ENCODE peak calls at places on chromosomes 11 and 22, in six cellular contexts. One of them, this sample, is unnamed.
A peak's percentile ranks its signal among the peaks of the same experiment; 100 is the strongest.

GRCh38 chr11:95931916-95932315 is 8.0 kb upstream of the MTMR2 start:
- DNase-seq in A549: no peak
- DNase-seq in HEK293T: no peak
- DNase-seq in HepG2: no peak
- DNase-seq in IMR-90: no peak
- DNase-seq in GM12878: no peak
- DNase-seq in this sample: no peak

GRCh38 chr11:116122697-116123472 is 618.7 kb upstream of the CADM1 start:
- DNase-seq in A549: no peak
- DNase-seq in HEK293T: no peak
- DNase-seq in HepG2: no peak
- DNase-seq in IMR-90: no peak
- DNase-seq in GM12878: no peak
- DNase-seq in this sample: no peak

GRCh38 chr11:79678780-79679468 is 238.1 kb upstream of the TENM4 start:
- DNase-seq in A549: no peak
- DNase-seq in HEK293T: no peak
- DNase-seq in HepG2: no peak
- DNase-seq in IMR-90: no peak
- DNase-seq in GM12878: no peak
- DNase-seq in this sample: no peak

GRCh38 chr11:101306721-101307120 is 177.1 kb upstream of the PGR start:
- DNase-seq in A549: no peak
- DNase-seq in HEK293T: no peak
- DNase-seq in HepG2: no peak
- DNase-seq in IMR-90: no peak
- DNase-seq in GM12878: no peak
- DNase-seq in this sample: no peak

GRCh38 chr22:20635227-20635591 is 127.8 kb downstream of the MED15 start:
- DNase-seq in A549: no peak
- DNase-seq in HEK293T: no peak
- DNase-seq in HepG2: no peak
- DNase-seq in IMR-90: no peak
- DNase-seq in GM12878: no peak
- DNase-seq in this sample: no peak

GRCh38 chr11:1276866-1277615 is 32.4 kb downstream of the TOLLIP start:
- DNase-seq in A549: no peak
- DNase-seq in HEK293T: no peak
- DNase-seq in HepG2: no peak
- DNase-seq in IMR-90: no peak
- DNase-seq in GM12878: no peak
- DNase-seq in this sample: no peak

GRCh38 chr11:33665666-33666065 is 35.0 kb downstream of the C11orf91 start:
- DNase-seq in A549: no peak
- DNase-seq in HEK293T: no peak
- DNase-seq in HepG2: no peak
- DNase-seq in IMR-90: no peak
- DNase-seq in GM12878: no peak
- DNase-seq in this sample: no peak

GRCh38 chr22:50504245-50505211 is 3.0 kb downstream of the LMF2 start:
- DNase-seq in A549: no peak
- DNase-seq in HEK293T: no peak
- DNase-seq in HepG2: no peak
- DNase-seq in IMR-90: no peak
- DNase-seq in GM12878: no peak
- DNase-seq in this sample: no peak

GRCh38 chr22:31490496-31490925 is 869 bp upstream of the EIF4ENIF1 start:
- DNase-seq in A549: peak; percentile 37
- DNase-seq in HEK293T: peak; percentile 60
- DNase-seq in HepG2: peak; percentile 77
- DNase-seq in IMR-90: peak; percentile 79
- DNase-seq in GM12878: peak; percentile 97
- DNase-seq in this sample: peak; percentile 15

GRCh38 chr22:48536691-48537591 is 1290.7 kb downstream of the BRD1 start:
- DNase-seq in A549: no peak
- DNase-seq in HEK293T: no peak
- DNase-seq in HepG2: no peak
- DNase-seq in IMR-90: no peak
- DNase-seq in GM12878: no peak
- DNase-seq in this sample: no peak

GRCh38 chr11:68505596-68505995 is 45.0 kb downstream of the PPP6R3 start:
- DNase-seq in A549: no peak
- DNase-seq in HEK293T: no peak
- DNase-seq in HepG2: no peak
- DNase-seq in IMR-90: peak; percentile 42
- DNase-seq in GM12878: no peak
- DNase-seq in this sample: no peak

GRCh38 chr22:22368516-22368915 is 123.9 kb downstream of the VPREB1 start:
- DNase-seq in A549: no peak
- DNase-seq in HEK293T: no peak
- DNase-seq in HepG2: no peak
- DNase-seq in IMR-90: no peak
- DNase-seq in GM12878: no peak
- DNase-seq in this sample: no peak

GRCh38 chr11:74672956-74673895 is 58.0 kb downstream of the CHRDL2 start:
- DNase-seq in A549: peak; percentile 86
- DNase-seq in HEK293T: no peak
- DNase-seq in HepG2: no peak
- DNase-seq in IMR-90: peak; percentile 100
- DNase-seq in GM12878: no peak
- DNase-seq in this sample: peak; percentile 32

GRCh38 chr11:69511358-69512015 is 30.0 kb downstream of the LINC01488 start:
- DNase-seq in A549: no peak
- DNase-seq in HEK293T: no peak
- DNase-seq in HepG2: no peak
- DNase-seq in IMR-90: no peak
- DNase-seq in GM12878: no peak
- DNase-seq in this sample: no peak

GRCh38 chr11:76589945-76590630 is 80.5 kb downstream of the LRRC32 start:
- DNase-seq in A549: no peak
- DNase-seq in HEK293T: no peak
- DNase-seq in HepG2: no peak
- DNase-seq in IMR-90: no peak
- DNase-seq in GM12878: no peak
- DNase-seq in this sample: no peak

GRCh38 chr11:88179966-88180629 is 4.9 kb upstream of the RAB38 start:
- DNase-seq in A549: no peak
- DNase-seq in HEK293T: no peak
- DNase-seq in HepG2: no peak
- DNase-seq in IMR-90: peak; percentile 13
- DNase-seq in GM12878: no peak
- DNase-seq in this sample: no peak

GRCh38 chr11:15148181-15148580 is 33.5 kb downstream of the INSC start:
- DNase-seq in A549: no peak
- DNase-seq in HEK293T: no peak
- DNase-seq in HepG2: no peak
- DNase-seq in IMR-90: peak; percentile 56
- DNase-seq in GM12878: no peak
- DNase-seq in this sample: no peak

GRCh38 chr11:130042093-130042591 is 27.6 kb upstream of the APLP2 start:
- DNase-seq in A549: peak; percentile 38
- DNase-seq in HEK293T: no peak
- DNase-seq in HepG2: peak; percentile 85
- DNase-seq in IMR-90: peak; percentile 99
- DNase-seq in GM12878: no peak
- DNase-seq in this sample: peak; percentile 62

GRCh38 chr22:37213218-37213855 is 1.1 kb upstream of the SSTR3 start:
- DNase-seq in A549: no peak
- DNase-seq in HEK293T: no peak
- DNase-seq in HepG2: no peak
- DNase-seq in IMR-90: no peak
- DNase-seq in GM12878: no peak
- DNase-seq in this sample: no peak

GRCh38 chr11:3222003-3222855 is 3.6 kb upstream of the MRGPRG start:
- DNase-seq in A549: no peak
- DNase-seq in HEK293T: no peak
- DNase-seq in HepG2: no peak
- DNase-seq in IMR-90: no peak
- DNase-seq in GM12878: no peak
- DNase-seq in this sample: no peak

GRCh38 chr11:47130541-47130940 is 46.1 kb downstream of the ARFGAP2 start:
- DNase-seq in A549: no peak
- DNase-seq in HEK293T: no peak
- DNase-seq in HepG2: no peak
- DNase-seq in IMR-90: no peak
- DNase-seq in GM12878: no peak
- DNase-seq in this sample: no peak

GRCh38 chr11:57713849-57714248 is 1.5 kb downstream of the TMX2 start:
- DNase-seq in A549: no peak
- DNase-seq in HEK293T: no peak
- DNase-seq in HepG2: no peak
- DNase-seq in IMR-90: no peak
- DNase-seq in GM12878: no peak
- DNase-seq in this sample: no peak

GRCh38 chr11:35017528-35018342 is 101.3 kb downstream of the PDHX start:
- DNase-seq in A549: no peak
- DNase-seq in HEK293T: no peak
- DNase-seq in HepG2: peak; percentile 20
- DNase-seq in IMR-90: peak; percentile 34
- DNase-seq in GM12878: no peak
- DNase-seq in this sample: no peak

GRCh38 chr22:25878933-25879332 is 136.9 kb downstream of the MYO18B start:
- DNase-seq in A549: no peak
- DNase-seq in HEK293T: no peak
- DNase-seq in HepG2: no peak
- DNase-seq in IMR-90: no peak
- DNase-seq in GM12878: no peak
- DNase-seq in this sample: no peak

GRCh38 chr11:33207408-33207985 is 46.2 kb upstream of the CSTF3 start:
- DNase-seq in A549: no peak
- DNase-seq in HEK293T: no peak
- DNase-seq in HepG2: no peak
- DNase-seq in IMR-90: peak; percentile 27
- DNase-seq in GM12878: no peak
- DNase-seq in this sample: peak; percentile 54

GRCh38 chr11:102177974-102178631 is 67.9 kb downstream of the YAP1 start:
- DNase-seq in A549: peak; percentile 85
- DNase-seq in HEK293T: no peak
- DNase-seq in HepG2: peak; percentile 85
- DNase-seq in IMR-90: peak; percentile 94
- DNase-seq in GM12878: no peak
- DNase-seq in this sample: no peak

GRCh38 chr22:30733081-30733680 is 38.5 kb downstream of the OSBP2 start:
- DNase-seq in A549: no peak
- DNase-seq in HEK293T: no peak
- DNase-seq in HepG2: no peak
- DNase-seq in IMR-90: peak; percentile 75
- DNase-seq in GM12878: no peak
- DNase-seq in this sample: no peak

GRCh38 chr22:19463491-19464469 is 15.2 kb downstream of the UFD1 start:
- DNase-seq in A549: no peak
- DNase-seq in HEK293T: no peak
- DNase-seq in HepG2: no peak
- DNase-seq in IMR-90: peak; percentile 82
- DNase-seq in GM12878: no peak
- DNase-seq in this sample: no peak
- TF ChIP-seq BHLHE40 in A549: no peak
- TF ChIP-seq BHLHE40 in HEK293T: no peak
- TF ChIP-seq BHLHE40 in HepG2: no peak
- TF ChIP-seq BHLHE40 in IMR-90: no peak
- TF ChIP-seq BHLHE40 in GM12878: no peak
- TF ChIP-seq BHLHE40 in this sample: no peak

GRCh38 chr11:60971520-60971919 is at the start of gene CD6:
- DNase-seq in A549: no peak
- DNase-seq in HEK293T: no peak
- DNase-seq in HepG2: no peak
- DNase-seq in IMR-90: no peak
- DNase-seq in GM12878: no peak
- DNase-seq in this sample: no peak
- TF ChIP-seq BHLHE40 in A549: no peak
- TF ChIP-seq BHLHE40 in HEK293T: no peak
- TF ChIP-seq BHLHE40 in HepG2: no peak
- TF ChIP-seq BHLHE40 in IMR-90: no peak
- TF ChIP-seq BHLHE40 in GM12878: no peak
- TF ChIP-seq BHLHE40 in this sample: no peak

GRCh38 chr11:7686761-7687160 is 13.5 kb upstream of the CYB5R2 start:
- DNase-seq in A549: no peak
- DNase-seq in HEK293T: no peak
- DNase-seq in HepG2: no peak
- DNase-seq in IMR-90: no peak
- DNase-seq in GM12878: no peak
- DNase-seq in this sample: no peak

GRCh38 chr11:7690648-7691047 is 15.6 kb downstream of the OVCH2 start:
- DNase-seq in A549: no peak
- DNase-seq in HEK293T: peak; percentile 35
- DNase-seq in HepG2: no peak
- DNase-seq in IMR-90: no peak
- DNase-seq in GM12878: no peak
- DNase-seq in this sample: no peak

GRCh38 chr11:7687386-7687785 is 14.1 kb upstream of the CYB5R2 start:
- DNase-seq in A549: no peak
- DNase-seq in HEK293T: no peak
- DNase-seq in HepG2: no peak
- DNase-seq in IMR-90: no peak
- DNase-seq in GM12878: no peak
- DNase-seq in this sample: no peak

GRCh38 chr11:7688238-7688826 is 15.0 kb upstream of the CYB5R2 start:
- DNase-seq in A549: peak; percentile 50
- DNase-seq in HEK293T: peak; percentile 42
- DNase-seq in HepG2: peak; percentile 16
- DNase-seq in IMR-90: peak; percentile 31
- DNase-seq in GM12878: no peak
- DNase-seq in this sample: peak; percentile 31

GRCh38 chr11:7689239-7689638 is 15.9 kb upstream of the CYB5R2 start:
- DNase-seq in A549: no peak
- DNase-seq in HEK293T: no peak
- DNase-seq in HepG2: no peak
- DNase-seq in IMR-90: no peak
- DNase-seq in GM12878: no peak
- DNase-seq in this sample: no peak
- TF ChIP-seq BHLHE40 in A549: no peak
- TF ChIP-seq BHLHE40 in HEK293T: no peak
- TF ChIP-seq BHLHE40 in HepG2: no peak
- TF ChIP-seq BHLHE40 in IMR-90: no peak
- TF ChIP-seq BHLHE40 in GM12878: no peak
- TF ChIP-seq BHLHE40 in this sample: no peak

DNA sequence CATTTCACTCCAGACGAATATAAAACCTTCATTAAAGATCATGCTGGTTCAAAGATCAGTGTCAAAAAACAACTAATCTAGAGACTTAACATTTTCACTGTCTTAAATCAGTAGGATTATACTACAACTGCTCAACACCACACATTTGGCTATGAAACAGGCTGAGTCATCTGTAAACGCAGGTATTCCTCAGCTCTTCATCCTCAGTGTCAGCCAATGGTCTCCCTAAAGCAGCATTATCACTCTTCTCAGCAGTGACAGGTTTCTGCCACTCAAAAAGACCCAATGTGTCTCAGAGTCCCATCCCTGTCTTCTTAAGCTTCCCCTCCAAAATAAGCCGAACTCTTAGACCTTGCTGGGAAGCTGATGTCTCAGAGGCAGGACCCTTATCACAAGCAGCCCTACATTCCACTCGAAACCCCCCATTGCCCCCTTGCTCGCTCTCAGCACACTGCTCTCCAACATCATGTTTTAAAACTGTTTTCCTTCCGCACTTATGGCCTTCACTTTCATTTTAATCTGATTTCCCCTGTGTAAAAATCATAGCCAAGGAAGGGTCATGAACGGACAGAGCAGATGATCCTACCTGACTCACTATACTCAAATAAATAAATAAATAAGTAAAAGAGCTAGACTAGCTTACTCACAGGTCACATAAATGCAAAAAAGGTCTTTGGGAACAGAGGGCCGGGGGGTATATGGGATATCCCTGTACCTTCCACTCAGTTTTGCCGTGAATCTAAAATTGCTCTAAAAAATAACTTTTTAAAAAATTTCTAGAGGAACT is 23.0 kb downstream of the CDON start:
- DNase-seq in A549: no peak
- DNase-seq in HEK293T: no peak
- DNase-seq in HepG2: no peak
- DNase-seq in IMR-90: peak; percentile 5
- DNase-seq in GM12878: no peak
- DNase-seq in this sample: no peak
- TF ChIP-seq BHLHE40 in A549: no peak
- TF ChIP-seq BHLHE40 in HEK293T: no peak
- TF ChIP-seq BHLHE40 in HepG2: no peak
- TF ChIP-seq BHLHE40 in IMR-90: no peak
- TF ChIP-seq BHLHE40 in GM12878: no peak
- TF ChIP-seq BHLHE40 in this sample: no peak